ENCODE peak calls at places on chromosome 20, in nine cellular contexts. R is activated CD4-positive, alpha-beta T cell treated with anti-CD3 and anti-CD28 coated beads, Interleukin-2, amount 50 U/mL, for 48 hours; C is lower leg skin; S is GM12865; Z is uterus; K is H9; O is iPS-NIHi11; H is NK-92 treated with Interleukin-12 subunit alpha and Interleukin-12 subunit beta, amount 100 ng/mL, for 24 hours; G is GM19239. I is an unnamed sample.

GRCh38 chr20:17727351-17727750 is 27.6 kb downstream of the BANF2 start:
- DNase-seq in R (no peak), C (no peak), S (no peak), Z (no peak), K (no peak), O (no peak), H (no peak), G (no peak), I (no peak)

GRCh38 chr20:57941572-57942381 is 232.0 kb upstream of the PMEPA1 start:
- DNase-seq in R (no peak), C (no peak), S (no peak), Z (peak), K (no peak), O (no peak), H (no peak), G (no peak), I (no peak)

GRCh38 chr20:5140195-5140594 is 13.4 kb downstream of the CDS2 start:
- DNase-seq in R (no peak), C (no peak), S (no peak), Z (no peak), K (no peak), O (no peak), H (no peak), G (no peak), I (no peak)

GRCh38 chr20:6699931-6700562 is 67.4 kb upstream of the BMP2 start:
- DNase-seq in R (no peak), C (no peak), S (no peak), Z (no peak), K (no peak), O (no peak), H (no peak), G (no peak), I (no peak)

GRCh38 chr20:32163951-32164350 is 43.6 kb downstream of the PLAGL2 start:
- DNase-seq in R (no peak), C (no peak), S (no peak), Z (no peak), K (no peak), O (no peak), H (no peak), G (no peak), I (no peak)

GRCh38 chr20:21397341-21398108 is at the start of gene NKX2-4:
- DNase-seq in R (no peak), C (no peak), S (no peak), Z (no peak), K (peak), O (peak), H (no peak), G (no peak), I (peak)

GRCh38 chr20:1427457-1428054 is 34.7 kb upstream of the FKBP1A start:
- DNase-seq in R (no peak), C (no peak), S (no peak), Z (no peak), K (peak), O (peak), H (no peak), G (no peak), I (peak)

GRCh38 chr20:39880890-39881289 is 808.1 kb downstream of the MAFB start:
- DNase-seq in R (no peak), C (no peak), S (peak), Z (no peak), K (peak), O (peak), H (no peak), G (no peak), I (no peak)

GRCh38 chr20:63161176-63161651 is 54.7 kb downstream of the YTHDF1 start:
- DNase-seq in R (no peak), C (no peak), S (no peak), Z (no peak), K (no peak), O (no peak), H (no peak), G (no peak), I (no peak)

GRCh38 chr20:22289442-22289841 is 294.9 kb downstream of the FOXA2 start:
- DNase-seq in R (no peak), C (no peak), S (no peak), Z (no peak), K (no peak), O (no peak), H (no peak), G (no peak), I (no peak)